ENCODE peak calls at places on chromosomes 12 and 14, in seven cellular contexts. R is upper lobe of left lung, C is trophoblast cell, T is transverse colon, B is OCI-LY7, P is keratinocyte, V is heart left ventricle. F is an unnamed sample.

GRCh38 chr12:93829073-93829472 is 151.9 kb downstream of the CRADD start:
- DNase-seq in R (no peak), V (no peak), P (no peak), T (no peak), B (no peak), C (no peak), F (no peak)

GRCh38 chr14:94269156-94269555 is 23.9 kb downstream of the SERPINA10 start:
- DNase-seq in R (no peak), P (no peak), V (no peak), C (no peak), B (no peak), T (no peak), F (no peak)

GRCh38 chr14:70036665-70037064 is 152.1 kb downstream of the SLC8A3 start:
- DNase-seq in C (no peak), T (no peak), B (no peak), P (no peak), V (no peak), R (no peak), F (no peak)

GRCh38 chr14:51652168-51653095 is 722 bp downstream of the FRMD6 start:
- DNase-seq in B (peak), P (no peak), V (peak), C (peak), T (peak), R (peak), F (peak)

GRCh38 chr14:20440882-20441281 is 4.9 kb upstream of the KLHL33 start:
- DNase-seq in C (no peak), T (no peak), P (no peak), V (no peak), R (no peak), B (peak), F (no peak)

GRCh38 chr12:58346032-58346632 is 404.8 kb downstream of the ATP23 start:
- DNase-seq in T (no peak), P (no peak), B (peak), V (no peak), C (peak), R (no peak), F (no peak)

GRCh38 chr12:132571598-132571997 is 38.8 kb downstream of the LRCOL1 start:
- DNase-seq in V (no peak), C (peak), P (no peak), R (peak), T (no peak), B (no peak), F (no peak)

GRCh38 chr12:26406391-26406790 is 211.0 kb downstream of the SSPN start:
- DNase-seq in B (no peak), C (no peak), P (no peak), T (no peak), R (no peak), V (no peak), F (no peak)

GRCh38 chr12:54159549-54159948 is 29.2 kb downstream of the SMUG1 start:
- DNase-seq in B (no peak), P (no peak), T (no peak), R (no peak), C (no peak), V (no peak), F (no peak)

GRCh38 chr12:123150273-123150803 is 552 bp downstream of the PITPNM2 start:
- DNase-seq in C (peak), P (no peak), B (no peak), T (peak), R (no peak), V (peak), F (peak)

GRCh38 chr12:91690521-91690920 is 455.1 kb downstream of the BTG1 start:
- DNase-seq in B (no peak), C (no peak), V (no peak), P (no peak), T (no peak), R (no peak), F (no peak)

GRCh38 chr14:100864960-100865681 is 38.4 kb downstream of the RTL1 start:
- DNase-seq in T (no peak), V (no peak), B (no peak), C (no peak), R (no peak), P (no peak), F (no peak)

GRCh38 chr12:132327351-132328171 is 1.8 kb downstream of the GALNT9 start:
- DNase-seq in B (no peak), P (no peak), T (peak), R (peak), V (no peak), C (no peak), F (peak)

GRCh38 chr12:123115409-123116111 is 35.3 kb downstream of the PITPNM2 start:
- DNase-seq in C (no peak), P (peak), B (no peak), T (peak), R (no peak), V (peak), F (peak)

GRCh38 chr14:85437143-85437542 is 92.8 kb upstream of the FLRT2 start:
- DNase-seq in B (no peak), V (no peak), P (peak), R (no peak), T (no peak), C (peak), F (no peak)

GRCh38 chr12:17975239-17975638 is 114.8 kb downstream of the RERGL start:
- DNase-seq in P (no peak), R (no peak), B (no peak), T (no peak), C (no peak), V (no peak), F (no peak)

GRCh38 chr12:12714276-12715001 is 2.7 kb upstream of the CDKN1B start:
- DNase-seq in T (peak), C (no peak), P (no peak), R (peak), B (peak), V (peak), F (peak)
- H3K4me3 ChIP-seq in T (peak), C (no peak), P (peak), R (no peak), B (peak), V (peak), F (no peak)

GRCh38 chr12:52415870-52416750 is 10.0 kb upstream of the KRT82 start:
- DNase-seq in P (peak), V (peak), C (peak), R (no peak), T (peak), B (no peak), F (no peak)
- H3K4me3 ChIP-seq in P (no peak), V (no peak), C (no peak), R (no peak), T (no peak), B (no peak), F (no peak)

GRCh38 chr14:73209943-73210342 is 27.4 kb upstream of the PAPLN start:
- DNase-seq in R (no peak), C (no peak), V (no peak), P (no peak), T (no peak), B (no peak), F (no peak)

GRCh38 chr14:73211251-73211650 is 26.1 kb upstream of the PAPLN start:
- DNase-seq in R (no peak), V (no peak), B (no peak), C (no peak), P (no peak), T (no peak), F (no peak)

GRCh38 chr14:73208390-73208789 is 28.9 kb upstream of the PAPLN start:
- DNase-seq in C (no peak), V (no peak), B (peak), T (no peak), R (no peak), P (no peak), F (no peak)

GRCh38 chr14:73207615-73208014 is 29.7 kb upstream of the PAPLN start:
- DNase-seq in B (no peak), T (no peak), V (no peak), P (no peak), R (no peak), C (no peak), F (no peak)

GRCh38 chr14:73208846-73209245 is 28.5 kb upstream of the PAPLN start:
- DNase-seq in T (no peak), V (no peak), R (peak), P (no peak), B (no peak), C (no peak), F (no peak)
- H3K4me3 ChIP-seq in T (no peak), V (no peak), R (no peak), P (no peak), B (no peak), C (no peak), F (no peak)

GRCh38 chr12:51863363-51863920 is 14.9 kb upstream of the FIGNL2 start:
- DNase-seq in V (no peak), T (no peak), B (no peak), P (no peak), C (no peak), R (no peak), F (no peak)
- H3K4me3 ChIP-seq in V (peak), T (peak), B (no peak), P (no peak), C (no peak), R (no peak), F (no peak)

DNA sequence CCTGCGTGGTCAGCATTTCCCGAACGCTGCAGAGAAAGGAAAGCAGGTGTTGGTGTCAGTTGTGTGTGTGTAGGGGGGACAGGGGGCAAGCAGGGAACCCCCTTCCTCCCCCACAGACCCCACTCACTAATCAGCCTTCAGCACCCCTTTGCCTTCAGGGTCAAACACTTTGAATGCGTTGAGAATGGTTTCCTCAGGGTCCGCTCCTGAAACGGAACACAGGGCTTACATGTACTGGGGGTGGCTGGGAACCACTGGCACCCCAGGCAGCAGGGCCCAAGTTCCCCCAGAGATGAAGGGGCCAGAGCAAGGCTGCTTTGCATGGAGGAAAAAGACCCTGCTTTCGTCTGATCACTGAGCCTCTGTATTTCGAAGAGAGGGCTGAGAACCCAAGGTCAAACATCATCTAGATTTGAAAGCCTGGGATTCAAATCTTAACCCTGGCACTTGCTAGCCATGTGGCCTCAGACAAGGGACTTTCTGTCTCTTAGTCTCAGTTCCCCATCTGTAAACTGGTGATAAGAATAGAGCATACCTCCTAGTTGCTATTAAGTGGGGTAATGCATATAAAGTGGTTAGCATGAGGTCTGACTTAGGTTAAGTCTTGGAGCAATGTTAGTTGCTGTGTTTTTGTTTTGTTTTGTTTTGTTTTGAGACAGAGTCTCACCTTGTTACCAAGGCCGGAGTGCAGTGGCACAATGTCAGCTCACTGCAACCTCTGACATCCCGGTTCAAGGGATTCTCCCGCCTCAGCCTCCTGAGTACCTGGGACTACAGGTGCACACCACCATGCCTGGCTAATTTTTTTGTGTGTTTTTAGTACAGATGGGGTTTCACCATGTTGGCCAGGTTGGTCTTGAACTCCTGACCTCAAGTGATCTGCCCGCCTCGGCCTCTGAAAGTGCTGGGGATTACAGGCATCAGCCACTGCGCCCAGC is 7.0 kb downstream of the MYL2 start:
- DNase-seq in T (no peak), P (no peak), C (peak), V (no peak), R (no peak), B (peak), F (no peak)
- H3K4me3 ChIP-seq in T (no peak), P (no peak), C (no peak), V (no peak), R (no peak), B (peak), F (no peak)

DNA sequence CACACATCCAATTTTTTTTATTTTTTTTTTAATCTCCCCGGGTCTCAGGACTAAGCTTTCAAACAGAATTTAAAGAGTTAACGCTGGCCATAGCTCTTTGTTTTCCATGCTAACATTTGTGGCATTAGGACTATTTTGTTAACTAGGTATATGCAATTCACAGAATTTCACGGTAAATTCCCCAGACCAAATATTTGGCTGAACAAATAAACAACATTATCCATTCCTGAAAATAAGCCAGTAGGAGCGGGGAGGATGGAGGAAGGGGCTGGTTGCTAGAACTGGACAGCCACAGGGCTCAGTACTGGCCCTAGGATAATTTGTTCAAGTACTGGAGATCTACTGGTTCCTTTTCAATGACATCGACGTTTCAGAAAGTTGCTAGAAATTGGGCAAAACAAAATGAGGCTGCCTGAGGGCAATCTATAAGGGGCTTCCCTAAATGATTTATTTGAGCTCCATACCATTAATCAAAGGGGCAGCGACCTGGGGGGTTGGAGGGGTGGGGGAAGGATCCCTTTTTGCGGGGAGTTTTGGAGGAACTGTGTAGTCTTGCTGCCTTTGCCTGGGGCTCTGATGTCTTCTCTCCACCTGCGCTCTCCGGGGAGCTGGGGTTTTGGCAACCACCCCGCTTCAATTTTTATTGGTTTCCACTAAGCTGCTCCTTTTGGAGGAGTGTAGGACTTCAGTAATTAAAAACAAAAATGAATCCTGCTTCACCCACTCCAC is 9.0 kb downstream of the BMP4 start:
- DNase-seq in B (no peak), C (peak), T (no peak), P (no peak), V (no peak), R (no peak), F (no peak)
- H3K4me3 ChIP-seq in B (no peak), C (no peak), T (no peak), P (no peak), V (no peak), R (no peak), F (no peak)

GRCh38 chr12:119204137-119204536 is 25.4 kb downstream of the HSPB8 start:
- DNase-seq in C (peak), R (no peak), B (no peak), V (peak), T (no peak), P (no peak), F (no peak)

GRCh38 chr12:119204716-119205285 is 26.1 kb downstream of the HSPB8 start:
- DNase-seq in T (no peak), R (no peak), V (peak), C (no peak), P (no peak), B (no peak), F (no peak)

GRCh38 chr12:119202121-119202527 is 23.4 kb downstream of the HSPB8 start:
- DNase-seq in B (no peak), C (no peak), R (no peak), T (no peak), V (no peak), P (no peak), F (peak)

GRCh38 chr12:119200601-119201000 is 21.9 kb downstream of the HSPB8 start:
- DNase-seq in C (no peak), P (no peak), B (no peak), T (no peak), R (no peak), V (no peak), F (no peak)

GRCh38 chr12:119202544-119202943 is 23.8 kb downstream of the HSPB8 start:
- DNase-seq in C (no peak), R (no peak), T (no peak), P (no peak), V (no peak), B (no peak), F (no peak)
- H3K4me3 ChIP-seq in C (no peak), R (no peak), T (no peak), P (no peak), V (no peak), B (no peak), F (no peak)

F was measured in thyroid gland.